ENCODE peak calls at places on chromosomes 16 and 17, in four cellular contexts. N, F, H and G are unnamed samples.
A peak's percentile ranks its signal among the peaks of the same experiment; 100 is the strongest.

GRCh38 chr17:43881176-43881575 is 26.2 kb downstream of the MPP2 start:
- DNase-seq in N (no peak), H (no peak), F (no peak), G (no peak)

GRCh38 chr17:51166987-51167931 is 1.0 kb downstream of the NME2 start:
- DNase-seq in H (peak; percentile 64), F (peak; percentile 50), N (peak; percentile 53), G (no peak)

GRCh38 chr16:26645629-26646028 is 421.1 kb upstream of the C16orf82 start:
- DNase-seq in H (no peak), N (no peak), F (no peak), G (no peak)

GRCh38 chr16:22326771-22327445 is 29.7 kb downstream of the POLR3E start:
- DNase-seq in N (no peak), H (no peak), F (no peak), G (no peak)

GRCh38 chr17:2372180-2372579 is 28.7 kb downstream of the MNT start:
- DNase-seq in F (no peak), N (no peak), H (no peak), G (no peak)

GRCh38 chr16:31464348-31464769 is 5.1 kb downstream of the ARMC5 start:
- DNase-seq in F (no peak), N (no peak), H (no peak), G (no peak)

GRCh38 chr16:85087899-85088569 is 24.2 kb downstream of the CIBAR2 start:
- DNase-seq in N (no peak), F (no peak), H (no peak), G (no peak)

GRCh38 chr17:43528988-43529814 is 16.9 kb downstream of the ETV4 start:
- DNase-seq in F (no peak), N (no peak), H (no peak), G (no peak)

GRCh38 chr16:20901068-20901440 is 483 bp downstream of the LYRM1 start:
- DNase-seq in N (no peak), F (no peak), H (no peak), G (no peak)

GRCh38 chr16:86050591-86051375 is 151.8 kb downstream of the IRF8 start:
- DNase-seq in F (no peak), H (no peak), N (no peak), G (no peak)

GRCh38 chr16:27745348-27745747 is 195.4 kb downstream of the KATNIP start:
- DNase-seq in H (no peak), F (no peak), N (no peak), G (no peak)

GRCh38 chr16:14309001-14309886 is 238.1 kb downstream of the MRTFB start:
- DNase-seq in N (peak; percentile 42), H (no peak), F (no peak), G (no peak)

GRCh38 chr17:37745801-37746426 is 1.1 kb upstream of the HNF1B start:
- DNase-seq in F (no peak), H (peak; percentile 20), N (no peak), G (no peak)

GRCh38 chr17:81487487-81488275 is 24.9 kb downstream of the ACTG1 start:
- DNase-seq in H (peak; percentile 79), F (peak; percentile 77), N (peak; percentile 85), G (no peak)

GRCh38 chr17:57201481-57201880 is 54.8 kb upstream of the MSI2 start:
- DNase-seq in H (no peak), F (no peak), N (no peak), G (no peak)

GRCh38 chr16:11263737-11264136 is 5.4 kb downstream of the TNP2 start:
- DNase-seq in N (no peak), H (no peak), F (no peak), G (no peak)

GRCh38 chr17:35752471-35752870 is 568 bp downstream of the GAS2L2 start:
- DNase-seq in F (no peak), H (no peak), N (peak; percentile 82), G (no peak)

GRCh38 chr16:84950906-84951305 is 60.4 kb downstream of the ZDHHC7 start:
- DNase-seq in N (no peak), F (no peak), H (no peak), G (no peak)

GRCh38 chr17:10197721-10198508 is 491 bp downstream of the GAS7 start:
- DNase-seq in H (no peak), N (no peak), F (peak; percentile 21), G (no peak)

GRCh38 chr16:50547340-50547865 is 793 bp upstream of the NKD1 start:
- DNase-seq in N (peak; percentile 63), H (peak; percentile 56), F (peak; percentile 61), G (no peak)

GRCh38 chr16:66426112-66427035 is 721 bp upstream of the BEAN1 start:
- DNase-seq in H (no peak), N (no peak), F (no peak), G (no peak)

GRCh38 chr16:83374951-83375350 is 432.8 kb upstream of the HSBP1 start:
- DNase-seq in F (no peak), N (no peak), H (no peak), G (no peak)

GRCh38 chr17:61635913-61636432 is 45.0 kb upstream of the NACA2 start:
- DNase-seq in N (peak; percentile 50), H (peak; percentile 45), F (no peak), G (no peak)

GRCh38 chr17:65926599-65926998 is 265.3 kb downstream of the CEP112 start:
- DNase-seq in H (no peak), F (no peak), N (no peak), G (no peak)

GRCh38 chr17:74573169-74573568 is 5.9 kb upstream of the CD300H start:
- DNase-seq in N (no peak), H (no peak), F (no peak), G (no peak)

DNA sequence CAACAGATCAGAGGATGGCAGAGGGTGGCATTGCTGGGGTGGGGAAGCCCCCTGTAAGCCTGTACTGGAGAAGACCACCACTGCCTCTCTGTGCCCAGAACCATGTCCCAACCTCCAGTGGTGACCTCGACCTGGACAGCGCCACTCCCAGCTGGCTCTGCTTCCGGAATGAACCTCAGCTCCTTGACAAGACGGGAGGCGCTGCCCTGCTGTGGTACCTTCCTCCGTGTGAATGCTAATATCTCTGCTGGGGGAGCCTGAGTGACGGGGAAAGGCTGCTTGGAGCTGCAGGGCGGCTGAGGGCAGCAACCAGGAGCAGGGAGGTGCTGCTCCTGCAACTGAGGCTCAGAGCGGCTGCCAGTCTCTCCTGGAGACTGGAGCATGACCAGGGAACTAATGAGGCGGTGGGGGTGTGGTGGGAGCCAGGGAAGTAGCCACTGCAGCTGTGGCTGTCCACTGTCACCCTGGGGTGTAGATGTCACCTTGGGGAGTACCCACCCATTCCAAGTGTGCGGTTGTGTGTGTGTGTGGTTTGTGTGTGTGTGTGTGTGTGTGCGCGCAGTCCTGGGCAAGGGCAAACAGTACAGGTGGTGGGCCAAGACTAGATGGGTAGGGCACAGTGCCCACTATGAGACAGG is 6.2 kb downstream of the PRCD start:
- DNase-seq in F (no peak), H (no peak), N (no peak), G (no peak)
- H3K4me1 ChIP-seq in F (peaks cover 36% of the 10 kb centered on the region), H (peaks cover 25% of the 10 kb centered on the region), N (peaks cover 39% of the 10 kb centered on the region), G (peaks cover 11% of the 10 kb centered on the region)

GRCh38 chr16:3183445-3184139 is 4.4 kb upstream of the OR1F1 start:
- DNase-seq in F (no peak), H (no peak), N (no peak), G (no peak)
- H3K27me3 ChIP-seq in F (no peaks in the 10 kb centered on the region), H (peaks cover 100% of the 10 kb centered on the region), N (peaks cover 41% of the 10 kb centered on the region), G (peaks cover 39% of the 10 kb centered on the region)

DNA sequence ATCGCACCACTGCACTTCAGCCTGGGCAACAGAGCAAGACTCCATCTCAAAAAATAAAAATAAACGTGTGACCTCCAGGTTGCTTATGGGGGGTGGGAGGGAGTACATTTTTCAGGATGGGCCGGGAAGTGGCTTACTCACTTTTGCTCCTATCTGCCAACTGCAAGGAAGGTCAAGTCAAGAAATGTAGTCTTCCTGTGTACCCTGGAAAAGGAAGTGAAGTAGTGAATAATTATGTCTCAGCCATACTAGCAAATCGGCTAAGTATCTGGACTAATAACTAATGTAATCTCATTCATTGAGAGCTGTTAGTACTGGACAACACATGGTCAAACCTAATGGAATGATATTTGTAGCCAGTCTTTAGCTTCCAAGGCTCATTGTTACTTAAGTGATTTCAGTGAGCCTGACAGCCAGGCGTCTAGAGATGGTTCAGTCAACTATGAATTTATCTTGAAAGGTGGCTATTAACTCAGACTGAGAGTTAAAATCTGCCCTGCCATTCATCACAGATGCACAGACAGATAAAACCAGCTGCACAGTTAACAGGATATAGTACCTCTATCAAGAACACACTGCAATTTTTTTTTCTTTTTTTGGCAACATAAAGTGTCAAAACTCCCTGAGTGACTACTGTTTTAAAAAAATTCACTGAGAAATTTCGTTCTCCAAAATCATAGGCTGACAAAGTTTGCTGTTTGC is 3.7 kb upstream of the TACO1 start:
- DNase-seq in N (no peak), H (no peak), F (no peak), G (no peak)
- TF ChIP-seq POLR2A in N (no peak), H (no peak), F (no peak), G (no peak)

DNA sequence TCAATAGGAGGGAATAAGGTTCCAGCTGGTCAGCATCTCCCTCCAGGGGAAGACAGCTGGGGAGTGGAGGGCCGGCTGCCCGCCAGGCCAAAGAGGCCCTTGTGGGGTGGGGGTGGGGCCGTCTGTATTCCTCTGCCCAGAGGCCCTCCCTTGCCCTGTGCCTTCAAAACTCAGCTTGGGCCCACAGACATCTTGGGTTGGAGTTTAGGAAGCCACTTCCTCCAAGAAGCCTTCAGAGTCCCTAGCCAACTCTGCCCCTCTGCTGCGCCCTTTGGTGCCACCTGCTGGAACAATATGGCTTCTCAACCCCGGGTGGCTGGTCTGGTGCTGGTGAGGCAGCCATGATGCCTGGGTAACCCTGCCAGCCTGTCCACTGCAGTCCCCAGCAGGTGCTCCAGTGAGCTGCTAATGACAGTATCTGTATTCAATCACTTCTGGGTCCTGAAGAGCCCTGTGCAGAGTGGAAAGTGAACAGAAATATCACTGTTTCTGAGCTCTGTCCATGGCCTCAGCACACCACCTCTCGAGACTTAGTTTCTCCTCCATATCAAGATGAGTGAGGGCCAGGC is 16.7 kb downstream of the HSD11B2 start:
- DNase-seq in H (peak; percentile 78), F (peak; percentile 80), N (peak; percentile 63), G (no peak)
- H3K4me1 ChIP-seq in H (peaks cover 100% of the 10 kb centered on the region), F (peaks cover 71% of the 10 kb centered on the region), N (peaks cover 76% of the 10 kb centered on the region), G (peaks cover 61% of the 10 kb centered on the region)

DNA sequence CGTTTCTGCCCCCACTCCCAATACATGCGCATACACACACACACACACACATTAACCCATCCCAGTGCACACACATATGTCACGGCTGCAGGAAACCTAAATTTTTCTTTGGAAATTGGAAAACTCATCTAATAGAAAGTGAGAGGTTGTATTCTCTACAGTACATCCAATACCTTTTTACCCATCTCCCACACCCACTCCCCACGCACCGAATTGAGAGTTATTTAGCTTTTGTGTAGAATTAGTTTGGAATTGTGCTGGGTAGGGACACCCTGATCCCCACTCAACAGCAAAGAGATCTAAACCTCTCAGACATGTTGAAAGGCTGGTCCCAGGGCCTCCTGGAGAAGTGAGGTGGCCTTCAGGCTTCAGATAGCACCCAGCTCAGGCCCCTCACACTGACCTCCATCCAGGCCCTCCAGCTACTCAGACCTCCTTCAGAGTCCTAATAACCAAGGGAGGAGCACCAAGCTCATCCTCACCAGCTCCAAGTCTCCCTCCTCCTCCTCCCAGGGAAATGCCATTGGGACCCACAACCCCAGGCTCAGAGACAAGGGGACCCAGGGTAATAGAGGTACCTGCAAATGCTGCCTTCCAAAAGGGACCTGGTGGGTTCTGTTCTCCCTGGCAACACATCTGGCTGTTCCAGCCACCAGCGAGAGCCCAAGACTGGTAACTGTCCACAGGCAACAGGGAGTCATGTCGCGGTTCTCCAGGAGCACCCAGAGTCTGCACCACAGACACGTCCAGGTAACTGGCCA is 955 bp downstream of the HOXB13 start:
- DNase-seq in N (no peak), H (no peak), F (no peak), G (no peak)
- H3K27me3 ChIP-seq in N (peaks cover 38% of the 10 kb centered on the region), H (peaks cover 100% of the 10 kb centered on the region), F (peaks cover 3% of the 10 kb centered on the region), G (peaks cover 65% of the 10 kb centered on the region)